ENCODE peak calls at places on chromosomes 7 and 10, in five cellular contexts. U, C, T, Q and Z are unnamed samples.

GRCh38 chr10:100745882-100746412 is 565 bp downstream of the PAX2 start:
- DNase-seq in C (no peak), Q (no peak), T (no peak), U (no peak), Z (no peak)

GRCh38 chr10:119761106-119761505 is 35.3 kb downstream of the INPP5F start:
- DNase-seq in U (no peak), Q (no peak), C (no peak), T (no peak), Z (no peak)

GRCh38 chr10:111481271-111482073 is 404.6 kb downstream of the ADRA2A start:
- DNase-seq in C (no peak), U (no peak), T (no peak), Q (no peak), Z (no peak)

GRCh38 chr7:97018775-97019535 is 5.7 kb downstream of the DLX5 start:
- DNase-seq in U (no peak), T (no peak), C (no peak), Q (no peak), Z (no peak)

GRCh38 chr7:72098812-72099211 is 313.3 kb downstream of the CALN1 start:
- DNase-seq in T (peak; percentile 45), Q (no peak), U (no peak), C (no peak), Z (no peak)

GRCh38 chr10:88702848-88703597 is 3.0 kb upstream of the LIPK start:
- DNase-seq in Q (no peak), C (no peak), T (peak; percentile 70), U (peak; percentile 80), Z (peak; percentile 88)

GRCh38 chr7:106693659-106694353 is 32.8 kb upstream of the CCDC71L start:
- DNase-seq in T (no peak), U (no peak), C (no peak), Q (no peak), Z (no peak)

GRCh38 chr7:103521917-103522316 is 75.9 kb upstream of the SLC26A5 start:
- DNase-seq in C (no peak), U (no peak), Q (no peak), T (no peak), Z (no peak)

DNA sequence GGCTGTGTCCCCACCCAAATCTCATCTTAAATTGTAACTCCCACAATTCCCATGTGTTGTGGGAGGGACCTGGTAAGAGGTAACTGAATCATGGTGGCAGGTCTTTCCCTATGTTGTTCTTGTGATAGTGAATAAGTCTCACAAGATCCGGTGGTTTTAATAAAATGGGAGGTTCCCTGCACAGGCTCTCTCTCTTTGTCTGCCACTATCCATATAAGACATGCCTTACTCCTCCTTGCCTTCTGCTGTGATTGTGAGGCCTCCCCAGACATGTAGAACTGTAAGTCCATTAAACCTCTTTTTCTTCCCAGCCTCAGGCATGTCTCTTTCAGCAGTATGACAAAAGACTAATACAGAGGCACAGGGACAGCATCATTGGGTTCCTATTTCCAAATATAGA is 381.2 kb downstream of the SFMBT2 start:
- DNase-seq in Q (no peak), C (no peak), U (no peak), T (no peak), Z (no peak)
- TF ChIP-seq CTCF in Q (no peak), C (no peak), U (no peak), T (no peak), Z (no peak)

DNA sequence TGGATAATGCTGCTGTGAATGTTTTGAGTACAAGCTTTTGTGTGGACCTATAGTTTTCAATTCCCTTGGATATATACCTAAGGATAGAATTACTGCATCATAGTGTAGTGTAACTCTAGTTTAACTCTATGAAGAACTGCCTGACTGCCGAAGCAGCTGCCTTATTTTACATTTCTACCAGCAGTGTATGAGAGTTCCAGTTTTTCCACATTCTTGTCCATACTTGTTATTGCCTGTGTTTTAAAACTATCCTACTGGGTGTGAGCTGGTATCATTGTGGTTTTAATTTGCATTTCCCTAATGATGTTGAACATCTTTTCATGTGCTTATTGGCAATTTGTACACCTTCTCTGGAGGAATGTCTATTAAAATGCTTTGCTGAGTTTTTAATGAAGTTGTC is 15.7 kb downstream of the SEPTIN7 start:
- DNase-seq in C (no peak), Q (no peak), T (no peak), U (no peak), Z (no peak)
- H3K4me1 ChIP-seq in C (peaks cover 4% of the 10 kb centered on the region), Q (no peaks in the 10 kb centered on the region), T (no peaks in the 10 kb centered on the region), U (no peaks in the 10 kb centered on the region), Z (no peaks in the 10 kb centered on the region)

GRCh38 chr10:98610301-98610700 is 163.6 kb upstream of the HPS1 start:
- DNase-seq in Q (no peak), C (no peak), T (no peak), U (no peak), Z (no peak)
- TF ChIP-seq CTCF in Q (no peak), C (no peak), T (no peak), U (no peak), Z (no peak)

GRCh38 chr10:48684463-48684791 is 246 bp upstream of the WDFY4 start:
- DNase-seq in T (no peak), C (no peak), U (no peak), Q (no peak), Z (no peak)
- H3K4me1 ChIP-seq in T (no peaks in the 10 kb centered on the region), C (no peaks in the 10 kb centered on the region), U (no peaks in the 10 kb centered on the region), Q (no peaks in the 10 kb centered on the region), Z (no peaks in the 10 kb centered on the region)

DNA sequence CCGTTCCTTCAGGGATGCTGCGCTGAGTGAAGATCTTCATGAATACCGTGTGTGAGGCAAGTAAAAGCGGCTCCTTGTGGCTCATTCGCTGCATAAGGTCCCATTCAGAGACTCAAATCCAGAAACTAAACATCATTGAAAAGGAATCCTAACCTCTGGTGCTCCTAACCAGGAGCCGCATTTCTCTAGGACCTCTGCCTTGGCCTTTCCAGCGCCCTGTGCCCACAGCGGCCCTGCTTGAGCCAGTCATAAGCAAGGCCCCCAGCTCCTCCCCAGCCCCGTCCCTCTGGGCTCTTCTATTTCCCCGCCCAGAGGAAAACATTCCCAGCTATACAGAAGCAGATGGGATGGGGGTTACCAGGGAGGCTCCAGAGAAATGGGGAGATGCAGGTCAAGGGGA is 42.6 kb upstream of the INSIG1 start:
- DNase-seq in U (no peak), C (no peak), Q (no peak), T (no peak), Z (no peak)
- TF ChIP-seq CTCF in U (no peak), C (no peak), Q (no peak), T (no peak), Z (no peak)

GRCh38 chr7:39248693-39249090 is 271.0 kb downstream of the POU6F2 start:
- DNase-seq in Q (no peak), T (no peak), U (no peak), C (no peak), Z (no peak)
- H3K4me1 ChIP-seq in Q (no peaks in the 10 kb centered on the region), T (no peaks in the 10 kb centered on the region), U (no peaks in the 10 kb centered on the region), C (no peaks in the 10 kb centered on the region), Z (peaks cover 3% of the 10 kb centered on the region)

GRCh38 chr7:47332681-47333080 is 249.2 kb downstream of the TNS3 start:
- DNase-seq in U (no peak), T (no peak), Q (no peak), C (no peak), Z (no peak)
- TF ChIP-seq CTCF in U (no peak), T (no peak), Q (no peak), C (no peak), Z (no peak)

DNA sequence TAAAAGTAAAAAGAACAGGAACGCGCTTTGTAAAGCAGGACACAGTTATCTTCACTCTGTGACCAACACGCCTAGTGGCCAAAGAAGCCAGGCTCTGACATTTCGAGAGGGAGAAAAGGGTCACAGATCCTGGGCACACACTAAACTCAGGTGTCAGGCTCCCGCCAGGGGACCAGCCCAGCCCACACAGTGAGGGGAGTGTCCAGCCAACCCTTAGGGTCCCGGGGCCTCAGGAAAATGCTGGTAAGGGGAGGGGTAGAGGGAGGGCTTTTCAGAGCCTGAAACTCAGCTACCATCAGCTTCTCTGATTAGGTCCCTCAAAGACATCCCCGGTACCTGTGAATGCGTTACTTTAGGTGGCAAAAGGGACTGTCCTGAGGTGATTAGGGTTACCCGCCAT is 16.6 kb downstream of the ANXA11 start:
- DNase-seq in Q (no peak), U (no peak), T (no peak), C (no peak), Z (no peak)
- H3K4me1 ChIP-seq in Q (peaks cover 14% of the 10 kb centered on the region), U (peaks cover 25% of the 10 kb centered on the region), T (peaks cover 79% of the 10 kb centered on the region), C (no peaks in the 10 kb centered on the region), Z (peaks cover 2% of the 10 kb centered on the region)

DNA sequence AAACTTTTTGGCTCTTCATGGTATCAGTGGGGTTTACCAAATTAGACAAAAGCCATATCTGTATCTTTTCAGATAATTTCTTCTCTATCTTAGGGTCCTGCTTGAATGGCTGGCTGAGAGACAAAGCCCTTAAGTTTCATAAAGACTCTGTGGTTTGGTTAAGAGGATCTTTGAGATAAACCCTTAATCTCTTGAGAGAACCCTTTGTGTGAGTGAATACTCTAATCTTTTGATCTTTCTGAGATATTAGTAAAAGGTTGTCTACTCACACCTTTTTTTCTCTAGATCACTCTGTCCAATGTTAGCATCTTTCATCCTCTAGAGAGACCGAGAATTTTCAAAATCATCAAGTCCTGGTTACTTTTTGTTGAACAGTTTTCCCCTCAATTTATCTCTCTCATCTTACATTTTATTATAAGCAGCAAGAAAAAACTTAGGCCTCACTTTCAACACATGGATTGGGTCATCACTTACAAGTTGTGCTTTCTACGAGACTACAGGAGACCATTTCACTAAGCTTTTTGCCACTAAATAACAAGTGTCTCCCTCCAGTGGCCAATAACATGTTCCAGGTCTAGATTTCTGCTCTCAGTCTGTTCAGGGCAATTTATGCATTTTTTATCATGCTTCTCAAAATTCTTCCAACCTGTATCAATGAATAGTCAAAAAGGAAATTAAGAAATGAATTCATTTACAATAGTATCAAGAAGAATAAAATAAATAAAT is 28.4 kb downstream of the DNAJC9 start:
- DNase-seq in U (no peak), C (no peak), Q (no peak), T (no peak), Z (no peak)
- TF ChIP-seq CTCF in U (no peak), C (peak; percentile 29), Q (no peak), T (no peak), Z (peak; percentile 66)